ENCODE peak calls at places on chromosomes 7 and 10, in four cellular contexts. N is IMR-90, E is suprapubic skin, C is gastrocnemius medialis. Y is an unnamed sample.

GRCh38 chr10:84523509-84523908 is 195.1 kb downstream of the CCSER2 start:
- DNase-seq in E (no peak), N (no peak), C (no peak), Y (no peak)

GRCh38 chr7:129825005-129825553 is 127.7 kb downstream of the UBE2H start:
- DNase-seq in C (peak; percentile 30), N (no peak), E (peak; percentile 84), Y (peak; percentile 60)

GRCh38 chr7:31747553-31747952 is 60.5 kb downstream of the PPP1R17 start:
- DNase-seq in E (no peak), C (no peak), N (no peak), Y (no peak)

GRCh38 chr10:129101232-129101980 is 365.6 kb upstream of the MGMT start:
- DNase-seq in C (no peak), N (no peak), E (no peak), Y (no peak)

GRCh38 chr7:156222611-156223010 is 410.3 kb upstream of the SHH start:
- DNase-seq in C (no peak), N (no peak), E (peak; percentile 55), Y (no peak)

GRCh38 chr7:70788276-70788675 is 343.7 kb upstream of the GALNT17 start:
- DNase-seq in E (no peak), C (no peak), N (no peak), Y (no peak)

GRCh38 chr10:46096909-46097575 is 51.0 kb upstream of the MSMB start:
- DNase-seq in E (no peak), C (no peak), N (no peak), Y (no peak)

GRCh38 chr10:121965996-121966395 is 9.0 kb downstream of the NSMCE4A start:
- DNase-seq in N (no peak), C (no peak), E (no peak), Y (no peak)

GRCh38 chr7:41501016-41501415 is 201.9 kb downstream of the INHBA start:
- DNase-seq in C (no peak), N (no peak), E (no peak), Y (no peak)

GRCh38 chr7:114856625-114857024 is 65.3 kb upstream of the MDFIC start:
- DNase-seq in E (no peak), N (peak; percentile 10), C (no peak), Y (no peak)

GRCh38 chr10:49633327-49634045 is 19.6 kb downstream of the CHAT start:
- DNase-seq in C (no peak), N (no peak), E (peak; percentile 69), Y (no peak)

GRCh38 chr10:15167411-15168295 is 840 bp downstream of the NMT2 start:
- DNase-seq in E (no peak), C (peak; percentile 7), N (peak; percentile 49), Y (peak; percentile 48)

GRCh38 chr10:125607689-125608290 is 75.2 kb downstream of the TEX36 start:
- DNase-seq in N (no peak), C (no peak), E (no peak), Y (no peak)

GRCh38 chr10:24603333-24603732 is 120.4 kb downstream of the ARHGAP21 start:
- DNase-seq in E (no peak), C (no peak), N (peak; percentile 70), Y (no peak)

GRCh38 chr7:95922191-95922590 is 149.8 kb downstream of the DYNC1I1 start:
- DNase-seq in E (no peak), C (no peak), N (no peak), Y (no peak)

GRCh38 chr7:95796617-95797016 is 24.3 kb downstream of the DYNC1I1 start:
- DNase-seq in C (no peak), E (no peak), N (no peak), Y (no peak)

GRCh38 chr10:50512743-50513416 is 110.9 kb downstream of the SGMS1 start:
- DNase-seq in E (no peak), N (no peak), C (no peak), Y (no peak)

GRCh38 chr10:77392236-77392721 is 245.3 kb downstream of the KCNMA1 start:
- DNase-seq in N (peak; percentile 60), C (no peak), E (peak; percentile 52), Y (no peak)

GRCh38 chr7:149883049-149883439 is 9.3 kb downstream of the ATP6V0E2 start:
- DNase-seq in N (no peak), C (no peak), E (no peak), Y (no peak)

GRCh38 chr10:110356628-110357245 is 52.0 kb upstream of the SMNDC1 start:
- DNase-seq in E (no peak), N (peak; percentile 94), C (no peak), Y (peak; percentile 10)

GRCh38 chr10:71578069-71578468 is 141.5 kb downstream of the C10orf105 start:
- DNase-seq in N (no peak), C (no peak), E (no peak), Y (no peak)

GRCh38 chr7:22399546-22399945 is 42.6 kb upstream of the RAPGEF5 start:
- DNase-seq in E (no peak), N (no peak), C (no peak), Y (no peak)

GRCh38 chr10:75294518-75294865 is 58.7 kb upstream of the COMTD1 start:
- DNase-seq in C (peak; percentile 11), E (no peak), N (no peak), Y (peak; percentile 29)

GRCh38 chr10:75295901-75296441 is 60.2 kb upstream of the COMTD1 start:
- DNase-seq in C (no peak), E (no peak), N (peak; percentile 21), Y (no peak)

GRCh38 chr10:75293456-75293840 is 57.7 kb upstream of the COMTD1 start:
- DNase-seq in N (peak; percentile 25), C (no peak), E (no peak), Y (no peak)

GRCh38 chr10:75294031-75294437 is 58.3 kb upstream of the COMTD1 start:
- DNase-seq in E (no peak), C (no peak), N (no peak), Y (no peak)

GRCh38 chr10:75294866-75295692 is 59.3 kb upstream of the COMTD1 start:
- DNase-seq in C (peak; percentile 69), E (peak; percentile 92), N (peak; percentile 93), Y (peak; percentile 94)
- TF ChIP-seq CTCF in C (peak; percentile 29), E (peak; percentile 21), N (peak; percentile 18), Y (peak; percentile 41)

GRCh38 chr10:102522874-102523249 is 19.1 kb downstream of the SUFU start:
- DNase-seq in C (no peak), E (no peak), N (no peak), Y (no peak)

GRCh38 chr10:102517553-102517952 is 13.8 kb downstream of the SUFU start:
- DNase-seq in N (peak; percentile 84), C (no peak), E (no peak), Y (no peak)

GRCh38 chr10:102524746-102525145 is 21.0 kb downstream of the SUFU start:
- DNase-seq in C (no peak), N (no peak), E (no peak), Y (no peak)

GRCh38 chr10:102519246-102519805 is 15.6 kb downstream of the SUFU start:
- DNase-seq in N (no peak), E (no peak), C (no peak), Y (no peak)

DNA sequence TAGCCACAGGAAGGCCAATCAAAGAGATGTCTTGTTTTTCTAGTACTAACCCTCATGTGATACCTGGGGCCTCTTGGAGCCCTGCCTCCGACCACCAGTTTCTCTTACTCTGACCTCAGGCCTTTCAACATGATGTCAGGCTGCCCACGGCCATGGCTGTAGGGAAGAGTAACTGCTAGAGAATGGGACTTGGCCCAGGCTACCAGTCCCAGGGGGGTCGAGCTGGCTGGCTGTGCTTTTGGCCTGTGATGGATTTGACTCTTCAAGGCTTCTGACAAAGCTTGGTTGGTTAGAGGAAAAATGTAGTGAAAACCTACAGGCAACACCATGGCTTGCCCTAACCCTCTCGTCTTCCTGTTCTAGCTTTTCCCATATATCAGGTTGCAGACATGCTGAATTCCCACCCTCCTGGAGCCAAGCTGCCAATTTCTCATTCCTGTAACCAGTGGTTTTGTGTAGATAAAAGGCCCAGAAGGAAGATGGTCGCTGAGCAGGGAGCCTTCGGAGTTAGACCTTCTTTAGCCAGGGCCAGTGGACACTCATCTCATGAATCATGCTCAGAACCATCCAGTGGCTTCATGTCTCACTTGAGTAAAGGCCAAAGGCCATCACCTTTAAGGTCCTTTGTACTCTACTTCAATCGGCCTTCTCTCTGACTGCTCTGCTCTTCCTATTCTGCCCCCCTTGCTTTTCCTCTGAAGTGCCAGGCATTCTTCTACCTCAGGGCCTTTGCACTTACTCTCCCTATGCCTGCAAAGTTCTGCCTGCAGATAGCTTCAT is 19.7 kb downstream of the SUFU start:
- DNase-seq in E (no peak), C (no peak), N (peak; percentile 83), Y (no peak)
- H3K4me1 ChIP-seq in E (no peaks in the 10 kb centered on the region), C (no peaks in the 10 kb centered on the region), N (peaks cover 17% of the 10 kb centered on the region), Y (no peaks in the 10 kb centered on the region)

DNA sequence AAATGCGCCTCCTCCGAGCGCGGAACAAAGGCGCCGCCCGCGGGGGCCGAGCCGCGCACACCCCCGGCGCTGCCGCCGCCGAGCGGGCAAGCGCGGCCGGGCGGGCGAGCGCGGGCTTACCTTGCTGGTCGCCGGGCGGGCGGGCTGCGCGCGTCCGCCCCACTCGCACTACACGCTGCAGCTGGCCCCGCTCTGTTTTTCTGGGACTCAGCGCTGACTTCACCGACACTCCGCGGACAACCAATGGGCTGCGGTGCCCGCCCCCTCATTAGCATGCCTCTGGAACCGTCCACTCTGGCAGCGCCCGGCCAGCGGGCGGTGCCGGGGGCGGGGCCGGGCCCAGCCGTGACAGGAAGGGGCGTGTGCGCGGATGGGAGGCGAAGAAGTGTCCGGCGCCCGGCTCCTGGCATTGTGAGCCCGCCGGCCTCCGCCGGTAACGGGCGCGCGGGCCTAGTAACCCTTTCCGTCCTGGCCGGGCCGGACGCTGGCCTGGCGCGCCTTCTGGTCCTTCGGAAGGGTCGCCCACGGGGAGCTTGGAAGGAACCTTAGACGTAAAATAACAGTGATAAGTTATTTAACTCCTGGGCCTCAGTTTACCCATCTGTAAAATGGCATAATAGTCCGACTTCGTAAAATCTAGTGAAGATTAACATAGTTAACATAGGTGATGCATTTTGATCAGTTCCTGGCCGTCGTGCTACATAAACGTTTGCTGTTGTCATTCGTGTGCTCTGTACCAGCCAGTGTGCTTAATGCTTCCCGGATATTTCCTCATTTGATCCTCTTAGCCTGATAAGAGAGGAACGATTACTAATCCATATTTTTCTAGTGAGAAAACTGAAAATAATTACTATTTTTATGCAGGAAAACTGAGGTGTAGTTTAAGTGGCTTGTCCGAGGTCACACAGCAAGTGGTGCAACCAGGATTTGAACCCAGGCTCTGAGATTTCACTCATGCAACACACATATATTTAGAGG is at the start of gene SORBS1:
- DNase-seq in E (peak; percentile 98), C (peak; percentile 97), N (peak; percentile 91), Y (peak; percentile 97)
- TF ChIP-seq POLR2A in E (peak; percentile 56), C (peak; percentile 100), N (peak; percentile 55), Y (peak; percentile 99)

GRCh38 chr7:140308060-140308459 is 90.3 kb downstream of the SLC37A3 start:
- DNase-seq in N (no peak), C (no peak), E (no peak), Y (no peak)

GRCh38 chr7:140300263-140301131 is 97.8 kb downstream of the SLC37A3 start:
- DNase-seq in E (no peak), C (no peak), N (no peak), Y (no peak)

DNA sequence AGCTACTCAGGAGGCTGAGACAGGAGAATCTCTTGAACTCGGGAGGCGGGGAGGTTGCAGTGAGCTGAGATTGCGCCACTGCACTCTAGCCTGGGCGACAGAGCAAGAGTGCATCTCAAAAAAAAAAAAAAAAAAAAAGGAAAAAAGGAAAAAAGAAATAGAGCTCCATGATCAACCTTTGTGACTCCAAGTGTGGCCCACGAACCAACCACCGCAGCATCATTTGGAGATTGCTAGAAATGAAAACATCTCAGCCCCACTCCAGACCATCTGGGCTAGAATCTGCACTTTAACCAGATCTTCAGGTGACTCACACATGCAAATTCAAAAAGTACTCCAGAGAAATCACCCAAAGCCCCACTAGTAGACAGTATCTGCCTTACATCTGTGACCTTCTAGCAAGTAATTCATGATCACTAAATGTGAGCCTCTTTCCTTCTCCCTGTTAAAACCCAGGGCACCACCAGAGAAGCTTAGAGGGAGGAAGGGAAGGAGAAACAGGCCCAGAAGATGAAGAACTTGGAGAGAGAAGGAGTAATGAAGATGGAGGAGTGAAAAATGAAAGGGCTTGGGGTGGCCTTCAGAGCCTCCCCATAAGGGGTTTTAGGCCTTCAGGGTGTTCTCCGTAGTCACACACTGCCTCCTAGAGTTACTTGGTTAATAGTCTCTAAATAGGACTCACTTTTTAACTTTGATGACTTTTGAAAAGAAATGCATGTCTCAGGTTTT is 94.1 kb downstream of the SLC37A3 start:
- DNase-seq in C (no peak), E (no peak), N (peak; percentile 16), Y (no peak)
- TF ChIP-seq CTCF in C (peak; percentile 40), E (no peak), N (peak; percentile 36), Y (no peak)